ENCODE peak calls at places on chromosomes 3 and 15, in ten cellular contexts. One of them, this sample, is unnamed.

GRCh38 chr15:57949374-57949938 is 116.1 kb downstream of the ALDH1A2 start:
- DNase-seq in stimulated activated CD4-positive, alpha-beta T cell treated with anti-CD3 and anti-CD28 coated beads, Interleukin-4, amount 100 ng/mL, for 1 hour: no peak
- DNase-seq in RCC 7860: no peak
- DNase-seq in neural crest cell: no peak
- DNase-seq in NCI-H1105: no peak
- DNase-seq in small intestine: no peak
- DNase-seq in tibial artery: no peak
- DNase-seq in suprapubic skin: no peak
- DNase-seq in NCI-H146: no peak
- DNase-seq in H4: no peak
- DNase-seq in this sample: no peak

GRCh38 chr3:102400766-102401165 is 34.0 kb upstream of the ZPLD1 start:
- DNase-seq in stimulated activated CD4-positive, alpha-beta T cell treated with anti-CD3 and anti-CD28 coated beads, Interleukin-4, amount 100 ng/mL, for 1 hour: no peak
- DNase-seq in RCC 7860: peak
- DNase-seq in neural crest cell: no peak
- DNase-seq in NCI-H1105: no peak
- DNase-seq in small intestine: no peak
- DNase-seq in tibial artery: no peak
- DNase-seq in suprapubic skin: no peak
- DNase-seq in NCI-H146: no peak
- DNase-seq in H4: peak
- DNase-seq in this sample: no peak

GRCh38 chr3:119664370-119664769 is 4.0 kb upstream of the POPDC2 start:
- DNase-seq in stimulated activated CD4-positive, alpha-beta T cell treated with anti-CD3 and anti-CD28 coated beads, Interleukin-4, amount 100 ng/mL, for 1 hour: no peak
- DNase-seq in RCC 7860: no peak
- DNase-seq in neural crest cell: no peak
- DNase-seq in NCI-H1105: no peak
- DNase-seq in small intestine: no peak
- DNase-seq in tibial artery: no peak
- DNase-seq in suprapubic skin: no peak
- DNase-seq in NCI-H146: no peak
- DNase-seq in H4: no peak
- DNase-seq in this sample: no peak

GRCh38 chr3:49701388-49702077 is 12.2 kb downstream of the RNF123 start:
- DNase-seq in stimulated activated CD4-positive, alpha-beta T cell treated with anti-CD3 and anti-CD28 coated beads, Interleukin-4, amount 100 ng/mL, for 1 hour: no peak
- DNase-seq in RCC 7860: no peak
- DNase-seq in neural crest cell: no peak
- DNase-seq in NCI-H1105: no peak
- DNase-seq in small intestine: no peak
- DNase-seq in tibial artery: no peak
- DNase-seq in suprapubic skin: no peak
- DNase-seq in NCI-H146: no peak
- DNase-seq in H4: no peak
- DNase-seq in this sample: no peak

GRCh38 chr15:87477759-87478687 is 778.5 kb downstream of the NTRK3 start:
- DNase-seq in stimulated activated CD4-positive, alpha-beta T cell treated with anti-CD3 and anti-CD28 coated beads, Interleukin-4, amount 100 ng/mL, for 1 hour: no peak
- DNase-seq in RCC 7860: peak
- DNase-seq in neural crest cell: no peak
- DNase-seq in NCI-H1105: peak
- DNase-seq in small intestine: peak
- DNase-seq in tibial artery: peak
- DNase-seq in suprapubic skin: no peak
- DNase-seq in NCI-H146: peak
- DNase-seq in H4: peak
- DNase-seq in this sample: peak

GRCh38 chr3:123446210-123446609 is 2.7 kb downstream of the ADCY5 start:
- DNase-seq in stimulated activated CD4-positive, alpha-beta T cell treated with anti-CD3 and anti-CD28 coated beads, Interleukin-4, amount 100 ng/mL, for 1 hour: no peak
- DNase-seq in RCC 7860: no peak
- DNase-seq in neural crest cell: no peak
- DNase-seq in NCI-H1105: no peak
- DNase-seq in small intestine: no peak
- DNase-seq in tibial artery: no peak
- DNase-seq in suprapubic skin: no peak
- DNase-seq in NCI-H146: no peak
- DNase-seq in H4: no peak
- DNase-seq in this sample: no peak

GRCh38 chr3:112247900-112248299 is 46.1 kb downstream of the SLC9C1 start:
- DNase-seq in stimulated activated CD4-positive, alpha-beta T cell treated with anti-CD3 and anti-CD28 coated beads, Interleukin-4, amount 100 ng/mL, for 1 hour: no peak
- DNase-seq in RCC 7860: no peak
- DNase-seq in neural crest cell: no peak
- DNase-seq in NCI-H1105: no peak
- DNase-seq in small intestine: no peak
- DNase-seq in tibial artery: no peak
- DNase-seq in suprapubic skin: no peak
- DNase-seq in NCI-H146: no peak
- DNase-seq in H4: no peak
- DNase-seq in this sample: no peak

GRCh38 chr3:134355416-134355815 is 18.8 kb downstream of the AMOTL2 start:
- DNase-seq in stimulated activated CD4-positive, alpha-beta T cell treated with anti-CD3 and anti-CD28 coated beads, Interleukin-4, amount 100 ng/mL, for 1 hour: no peak
- DNase-seq in RCC 7860: no peak
- DNase-seq in neural crest cell: no peak
- DNase-seq in NCI-H1105: no peak
- DNase-seq in small intestine: no peak
- DNase-seq in tibial artery: peak
- DNase-seq in suprapubic skin: no peak
- DNase-seq in NCI-H146: no peak
- DNase-seq in H4: no peak
- DNase-seq in this sample: no peak

GRCh38 chr3:105878061-105878460 is 9.2 kb upstream of the CBLB start:
- DNase-seq in stimulated activated CD4-positive, alpha-beta T cell treated with anti-CD3 and anti-CD28 coated beads, Interleukin-4, amount 100 ng/mL, for 1 hour: no peak
- DNase-seq in RCC 7860: no peak
- DNase-seq in neural crest cell: no peak
- DNase-seq in NCI-H1105: no peak
- DNase-seq in small intestine: no peak
- DNase-seq in tibial artery: no peak
- DNase-seq in suprapubic skin: no peak
- DNase-seq in NCI-H146: no peak
- DNase-seq in H4: no peak
- DNase-seq in this sample: no peak

GRCh38 chr3:8875831-8876230 is 87.4 kb downstream of the RAD18 start:
- DNase-seq in stimulated activated CD4-positive, alpha-beta T cell treated with anti-CD3 and anti-CD28 coated beads, Interleukin-4, amount 100 ng/mL, for 1 hour: no peak
- DNase-seq in RCC 7860: no peak
- DNase-seq in neural crest cell: no peak
- DNase-seq in NCI-H1105: no peak
- DNase-seq in small intestine: no peak
- DNase-seq in tibial artery: no peak
- DNase-seq in suprapubic skin: no peak
- DNase-seq in NCI-H146: no peak
- DNase-seq in H4: no peak
- DNase-seq in this sample: no peak

GRCh38 chr15:69540622-69541021 is 88.0 kb downstream of the RPLP1 start:
- DNase-seq in stimulated activated CD4-positive, alpha-beta T cell treated with anti-CD3 and anti-CD28 coated beads, Interleukin-4, amount 100 ng/mL, for 1 hour: no peak
- DNase-seq in RCC 7860: no peak
- DNase-seq in neural crest cell: no peak
- DNase-seq in NCI-H1105: peak
- DNase-seq in small intestine: no peak
- DNase-seq in tibial artery: no peak
- DNase-seq in suprapubic skin: no peak
- DNase-seq in NCI-H146: peak
- DNase-seq in H4: no peak
- DNase-seq in this sample: no peak

GRCh38 chr15:63349621-63350020 is 32.0 kb downstream of the CA12 start:
- DNase-seq in stimulated activated CD4-positive, alpha-beta T cell treated with anti-CD3 and anti-CD28 coated beads, Interleukin-4, amount 100 ng/mL, for 1 hour: no peak
- DNase-seq in RCC 7860: no peak
- DNase-seq in neural crest cell: no peak
- DNase-seq in NCI-H1105: no peak
- DNase-seq in small intestine: no peak
- DNase-seq in tibial artery: no peak
- DNase-seq in suprapubic skin: no peak
- DNase-seq in NCI-H146: no peak
- DNase-seq in H4: no peak
- DNase-seq in this sample: no peak

GRCh38 chr3:142057331-142057725 is 92.0 kb downstream of the TFDP2 start:
- DNase-seq in stimulated activated CD4-positive, alpha-beta T cell treated with anti-CD3 and anti-CD28 coated beads, Interleukin-4, amount 100 ng/mL, for 1 hour: no peak
- DNase-seq in RCC 7860: no peak
- DNase-seq in neural crest cell: no peak
- DNase-seq in NCI-H1105: no peak
- DNase-seq in small intestine: no peak
- DNase-seq in tibial artery: no peak
- DNase-seq in suprapubic skin: no peak
- DNase-seq in NCI-H146: no peak
- DNase-seq in H4: no peak
- DNase-seq in this sample: no peak

GRCh38 chr3:64188810-64189560 is 36.3 kb downstream of the PRICKLE2 start:
- DNase-seq in stimulated activated CD4-positive, alpha-beta T cell treated with anti-CD3 and anti-CD28 coated beads, Interleukin-4, amount 100 ng/mL, for 1 hour: no peak
- DNase-seq in RCC 7860: peak
- DNase-seq in neural crest cell: no peak
- DNase-seq in NCI-H1105: no peak
- DNase-seq in small intestine: peak
- DNase-seq in tibial artery: no peak
- DNase-seq in suprapubic skin: peak
- DNase-seq in NCI-H146: no peak
- DNase-seq in H4: peak
- DNase-seq in this sample: no peak

GRCh38 chr3:53807117-53807521 is 39.1 kb downstream of the CHDH start:
- DNase-seq in stimulated activated CD4-positive, alpha-beta T cell treated with anti-CD3 and anti-CD28 coated beads, Interleukin-4, amount 100 ng/mL, for 1 hour: no peak
- DNase-seq in RCC 7860: no peak
- DNase-seq in neural crest cell: no peak
- DNase-seq in NCI-H1105: no peak
- DNase-seq in small intestine: no peak
- DNase-seq in tibial artery: no peak
- DNase-seq in suprapubic skin: no peak
- DNase-seq in NCI-H146: no peak
- DNase-seq in H4: no peak
- DNase-seq in this sample: no peak

GRCh38 chr3:45088543-45088942 is 57.6 kb downstream of the CDCP1 start:
- DNase-seq in stimulated activated CD4-positive, alpha-beta T cell treated with anti-CD3 and anti-CD28 coated beads, Interleukin-4, amount 100 ng/mL, for 1 hour: no peak
- DNase-seq in RCC 7860: no peak
- DNase-seq in neural crest cell: no peak
- DNase-seq in NCI-H1105: no peak
- DNase-seq in small intestine: no peak
- DNase-seq in tibial artery: no peak
- DNase-seq in suprapubic skin: no peak
- DNase-seq in NCI-H146: peak
- DNase-seq in H4: no peak
- DNase-seq in this sample: no peak

GRCh38 chr3:126149256-126149902 is 31.0 kb downstream of the ALDH1L1 start:
- DNase-seq in stimulated activated CD4-positive, alpha-beta T cell treated with anti-CD3 and anti-CD28 coated beads, Interleukin-4, amount 100 ng/mL, for 1 hour: no peak
- DNase-seq in RCC 7860: no peak
- DNase-seq in neural crest cell: peak
- DNase-seq in NCI-H1105: no peak
- DNase-seq in small intestine: no peak
- DNase-seq in tibial artery: no peak
- DNase-seq in suprapubic skin: no peak
- DNase-seq in NCI-H146: no peak
- DNase-seq in H4: no peak
- DNase-seq in this sample: peak

GRCh38 chr3:144034715-144035114 is 63.1 kb downstream of the DIPK2A start:
- DNase-seq in stimulated activated CD4-positive, alpha-beta T cell treated with anti-CD3 and anti-CD28 coated beads, Interleukin-4, amount 100 ng/mL, for 1 hour: no peak
- DNase-seq in RCC 7860: no peak
- DNase-seq in neural crest cell: no peak
- DNase-seq in NCI-H1105: no peak
- DNase-seq in small intestine: no peak
- DNase-seq in tibial artery: no peak
- DNase-seq in suprapubic skin: no peak
- DNase-seq in NCI-H146: no peak
- DNase-seq in H4: no peak
- DNase-seq in this sample: no peak

GRCh38 chr3:124229407-124229806 is 237.5 kb upstream of the ROPN1 start:
- DNase-seq in stimulated activated CD4-positive, alpha-beta T cell treated with anti-CD3 and anti-CD28 coated beads, Interleukin-4, amount 100 ng/mL, for 1 hour: no peak
- DNase-seq in RCC 7860: peak
- DNase-seq in neural crest cell: no peak
- DNase-seq in NCI-H1105: no peak
- DNase-seq in small intestine: no peak
- DNase-seq in tibial artery: no peak
- DNase-seq in suprapubic skin: no peak
- DNase-seq in NCI-H146: no peak
- DNase-seq in H4: no peak
- DNase-seq in this sample: no peak

GRCh38 chr3:104190681-104191080 is 1176.0 kb upstream of the ALCAM start:
- DNase-seq in stimulated activated CD4-positive, alpha-beta T cell treated with anti-CD3 and anti-CD28 coated beads, Interleukin-4, amount 100 ng/mL, for 1 hour: no peak
- DNase-seq in RCC 7860: no peak
- DNase-seq in neural crest cell: no peak
- DNase-seq in NCI-H1105: no peak
- DNase-seq in small intestine: no peak
- DNase-seq in tibial artery: no peak
- DNase-seq in suprapubic skin: no peak
- DNase-seq in NCI-H146: no peak
- DNase-seq in H4: no peak
- DNase-seq in this sample: no peak

GRCh38 chr3:38164136-38164965 is 986 bp upstream of the OXSR1 start:
- DNase-seq in stimulated activated CD4-positive, alpha-beta T cell treated with anti-CD3 and anti-CD28 coated beads, Interleukin-4, amount 100 ng/mL, for 1 hour: no peak
- DNase-seq in RCC 7860: no peak
- DNase-seq in neural crest cell: no peak
- DNase-seq in NCI-H1105: no peak
- DNase-seq in small intestine: peak
- DNase-seq in tibial artery: no peak
- DNase-seq in suprapubic skin: no peak
- DNase-seq in NCI-H146: no peak
- DNase-seq in H4: no peak
- DNase-seq in this sample: no peak

GRCh38 chr3:44648564-44649229 is at the start of gene ZNF35:
- DNase-seq in stimulated activated CD4-positive, alpha-beta T cell treated with anti-CD3 and anti-CD28 coated beads, Interleukin-4, amount 100 ng/mL, for 1 hour: peak
- DNase-seq in RCC 7860: peak
- DNase-seq in neural crest cell: peak
- DNase-seq in NCI-H1105: peak
- DNase-seq in small intestine: peak
- DNase-seq in tibial artery: peak
- DNase-seq in suprapubic skin: peak
- DNase-seq in NCI-H146: peak
- DNase-seq in H4: peak
- DNase-seq in this sample: peak

GRCh38 chr3:178536271-178537079 is at the start of gene KCNMB2:
- DNase-seq in stimulated activated CD4-positive, alpha-beta T cell treated with anti-CD3 and anti-CD28 coated beads, Interleukin-4, amount 100 ng/mL, for 1 hour: no peak
- DNase-seq in RCC 7860: no peak
- DNase-seq in neural crest cell: no peak
- DNase-seq in NCI-H1105: peak
- DNase-seq in small intestine: peak
- DNase-seq in tibial artery: no peak
- DNase-seq in suprapubic skin: no peak
- DNase-seq in NCI-H146: peak
- DNase-seq in H4: no peak
- DNase-seq in this sample: no peak

GRCh38 chr3:106208979-106209378 is 340.2 kb upstream of the CBLB start:
- DNase-seq in stimulated activated CD4-positive, alpha-beta T cell treated with anti-CD3 and anti-CD28 coated beads, Interleukin-4, amount 100 ng/mL, for 1 hour: no peak
- DNase-seq in RCC 7860: no peak
- DNase-seq in neural crest cell: no peak
- DNase-seq in NCI-H1105: no peak
- DNase-seq in small intestine: peak
- DNase-seq in tibial artery: no peak
- DNase-seq in suprapubic skin: no peak
- DNase-seq in NCI-H146: no peak
- DNase-seq in H4: peak
- DNase-seq in this sample: no peak

GRCh38 chr15:48385431-48385830 is 54.2 kb downstream of the DUT start:
- DNase-seq in stimulated activated CD4-positive, alpha-beta T cell treated with anti-CD3 and anti-CD28 coated beads, Interleukin-4, amount 100 ng/mL, for 1 hour: no peak
- DNase-seq in RCC 7860: peak
- DNase-seq in neural crest cell: no peak
- DNase-seq in NCI-H1105: no peak
- DNase-seq in small intestine: no peak
- DNase-seq in tibial artery: no peak
- DNase-seq in suprapubic skin: peak
- DNase-seq in NCI-H146: no peak
- DNase-seq in H4: peak
- DNase-seq in this sample: no peak

GRCh38 chr3:126083511-126083912 is 412 bp downstream of the SLC41A3 start:
- DNase-seq in stimulated activated CD4-positive, alpha-beta T cell treated with anti-CD3 and anti-CD28 coated beads, Interleukin-4, amount 100 ng/mL, for 1 hour: no peak
- DNase-seq in RCC 7860: peak
- DNase-seq in neural crest cell: peak
- DNase-seq in NCI-H1105: peak
- DNase-seq in small intestine: peak
- DNase-seq in tibial artery: no peak
- DNase-seq in suprapubic skin: no peak
- DNase-seq in NCI-H146: peak
- DNase-seq in H4: no peak
- DNase-seq in this sample: peak

GRCh38 chr3:39491733-39492350 is 24.4 kb downstream of the MOBP start:
- DNase-seq in stimulated activated CD4-positive, alpha-beta T cell treated with anti-CD3 and anti-CD28 coated beads, Interleukin-4, amount 100 ng/mL, for 1 hour: no peak
- DNase-seq in RCC 7860: no peak
- DNase-seq in neural crest cell: no peak
- DNase-seq in NCI-H1105: no peak
- DNase-seq in small intestine: no peak
- DNase-seq in tibial artery: no peak
- DNase-seq in suprapubic skin: no peak
- DNase-seq in NCI-H146: no peak
- DNase-seq in H4: no peak
- DNase-seq in this sample: no peak

GRCh38 chr3:30655187-30655812 is 48.9 kb downstream of the TGFBR2 start:
- DNase-seq in stimulated activated CD4-positive, alpha-beta T cell treated with anti-CD3 and anti-CD28 coated beads, Interleukin-4, amount 100 ng/mL, for 1 hour: no peak
- DNase-seq in RCC 7860: no peak
- DNase-seq in neural crest cell: no peak
- DNase-seq in NCI-H1105: no peak
- DNase-seq in small intestine: peak
- DNase-seq in tibial artery: no peak
- DNase-seq in suprapubic skin: no peak
- DNase-seq in NCI-H146: peak
- DNase-seq in H4: peak
- DNase-seq in this sample: no peak